ENCODE peak calls at places on chromosomes 5 and 9, in six cellular contexts. Y is psoas muscle, A is mesothelial cell of epicardium, R is nucleus accumbens, V is progenitor cell of endocrine pancreas, U is T-helper 2 cell. J is an unnamed sample.

GRCh38 chr5:55226934-55227737 is at the start of gene MCIDAS:
- DNase-seq in A (peak), Y (peak), V (peak), U (peak), R (peak), J (peak)

GRCh38 chr5:41935544-41935943 is 10.5 kb downstream of the FBXO4 start:
- DNase-seq in R (no peak), Y (no peak), A (no peak), U (no peak), V (no peak), J (no peak)

GRCh38 chr5:666816-667498 is 26.2 kb downstream of the TPPP start:
- DNase-seq in V (no peak), U (no peak), Y (peak), R (no peak), A (no peak), J (no peak)

GRCh38 chr5:103827976-103828375 is 265.4 kb upstream of the NUDT12 start:
- DNase-seq in A (no peak), R (no peak), V (no peak), Y (no peak), U (no peak), J (no peak)

GRCh38 chr5:173567548-173567947 is 48.9 kb downstream of the BOD1 start:
- DNase-seq in R (no peak), V (no peak), A (no peak), U (no peak), Y (no peak), J (no peak)

GRCh38 chr5:82347213-82347947 is 69.2 kb upstream of the RPS23 start:
- DNase-seq in A (no peak), R (peak), Y (peak), U (no peak), V (no peak), J (no peak)

GRCh38 chr5:126508962-126509279 is 85.7 kb downstream of the GRAMD2B start:
- DNase-seq in R (no peak), A (no peak), Y (no peak), V (no peak), U (peak), J (no peak)

GRCh38 chr5:132260714-132261615 is 3.5 kb downstream of the PDLIM4 start:
- DNase-seq in U (no peak), V (no peak), A (no peak), Y (no peak), R (peak), J (peak)

GRCh38 chr9:93088656-93089015 is 7.4 kb upstream of the CARD19 start:
- DNase-seq in R (no peak), A (no peak), V (no peak), Y (no peak), U (no peak), J (no peak)

GRCh38 chr5:67900515-67900914 is 315.0 kb upstream of the PIK3R1 start:
- DNase-seq in R (no peak), Y (no peak), A (no peak), V (no peak), U (no peak), J (no peak)

GRCh38 chr5:172616730-172617129 is 24.3 kb upstream of the NEURL1B start:
- DNase-seq in V (no peak), A (no peak), Y (peak), R (no peak), U (no peak), J (no peak)

GRCh38 chr9:97501177-97501971 is at the start of gene TMOD1:
- DNase-seq in A (no peak), R (peak), Y (peak), V (peak), U (peak), J (peak)

GRCh38 chr5:138391859-138392386 is 39.4 kb downstream of the KDM3B start:
- DNase-seq in V (no peak), Y (peak), R (peak), A (no peak), U (no peak), J (peak)

GRCh38 chr5:109748545-109748944 is 58.8 kb downstream of the MAN2A1 start:
- DNase-seq in V (no peak), A (no peak), R (no peak), Y (no peak), U (no peak), J (no peak)

GRCh38 chr9:76808636-76809035 is 44.4 kb downstream of the PCA3 start:
- DNase-seq in V (no peak), U (no peak), A (no peak), R (no peak), Y (no peak), J (no peak)

GRCh38 chr5:146052780-146053179 is 52.6 kb downstream of the PLAC8L1 start:
- DNase-seq in U (peak), A (no peak), Y (no peak), R (no peak), V (no peak), J (no peak)

GRCh38 chr9:136441191-136441680 is 1.6 kb upstream of the INPP5E start:
- DNase-seq in V (no peak), R (no peak), U (no peak), A (no peak), Y (no peak), J (no peak)

GRCh38 chr9:116499434-116499833 is 187.7 kb upstream of the TRIM32 start:
- DNase-seq in V (no peak), U (no peak), Y (no peak), A (no peak), R (no peak), J (no peak)

GRCh38 chr5:112965733-112966306 is 10.8 kb upstream of the DCP2 start:
- DNase-seq in A (no peak), Y (no peak), U (peak), R (no peak), V (no peak), J (no peak)

GRCh38 chr5:54904425-54904824 is 81.0 kb downstream of the ESM1 start:
- DNase-seq in U (peak), Y (no peak), V (no peak), R (no peak), A (no peak), J (peak)

GRCh38 chr5:61817472-61818326 is 485.6 kb downstream of the ZSWIM6 start:
- DNase-seq in A (no peak), V (no peak), R (peak), U (no peak), Y (no peak), J (peak)

GRCh38 chr5:4699592-4699991 is 440.5 kb upstream of the ADAMTS16 start:
- DNase-seq in V (no peak), U (no peak), Y (no peak), A (no peak), R (no peak), J (no peak)

GRCh38 chr5:98679963-98680362 is 93.5 kb upstream of the RGMB start:
- DNase-seq in A (no peak), V (no peak), Y (no peak), U (no peak), R (no peak), J (no peak)

GRCh38 chr5:135508496-135509005 is 27.2 kb downstream of the NEUROG1 start:
- DNase-seq in U (no peak), Y (no peak), A (no peak), V (no peak), R (no peak), J (no peak)

GRCh38 chr5:132629230-132629944 is 28.6 kb upstream of the IL13 start:
- DNase-seq in V (no peak), Y (no peak), A (no peak), R (no peak), U (peak), J (no peak)

GRCh38 chr9:27523141-27523540 is 949 bp upstream of the IFNK start:
- DNase-seq in A (no peak), R (no peak), V (no peak), U (no peak), Y (no peak), J (no peak)